ENCODE peak calls at places on chromosomes 4 and X, in four cellular contexts. J is LHCN-M2, U is kidney tubule cell, F is germinal center. E is an unnamed sample.

GRCh38 chr4:15088394-15089041 is 86.2 kb downstream of the CPEB2 start:
- DNase-seq in U (no peak), J (no peak), F (no peak), E (no peak)

GRCh38 chr4:46389301-46389761 is 597 bp downstream of the GABRA2 start:
- DNase-seq in U (peak), F (no peak), J (no peak), E (no peak)

GRCh38 chr4:122045533-122045932 is 93.7 kb upstream of the TRPC3 start:
- DNase-seq in F (no peak), J (peak), U (peak), E (peak)

GRCh38 chr4:22794731-22795130 is 102.0 kb downstream of the GBA3 start:
- DNase-seq in U (no peak), J (no peak), F (no peak), E (no peak)

GRCh38 chr4:29002151-29002550 is 1718.0 kb upstream of the PCDH7 start:
- DNase-seq in U (no peak), J (no peak), F (no peak), E (no peak)

GRCh38 chr4:81845761-81846160 is 374.1 kb upstream of the RASGEF1B start:
- DNase-seq in F (no peak), U (no peak), J (no peak), E (no peak)

GRCh38 chr4:52051615-52052474 is 741 bp downstream of the SPATA18 start:
- DNase-seq in J (no peak), F (peak), U (peak), E (peak)

GRCh38 chrX:48697182-48697727 is 721 bp downstream of the SUV39H1 start:
- DNase-seq in J (no peak), U (no peak), F (no peak), E (peak)

GRCh38 chrX:151753313-151754041 is 18.9 kb downstream of the CNGA2 start:
- DNase-seq in U (peak), J (no peak), F (peak), E (peak)

GRCh38 chrX:132728296-132728695 is 230.1 kb downstream of the HS6ST2 start:
- DNase-seq in F (no peak), U (no peak), J (no peak), E (no peak)

GRCh38 chr4:130110189-130110588 is 1014.2 kb downstream of the C4orf33 start:
- DNase-seq in F (no peak), J (no peak), U (no peak), E (no peak)

GRCh38 chr4:78606035-78606434 is 54.5 kb downstream of the ANXA3 start:
- DNase-seq in J (no peak), U (no peak), F (no peak), E (no peak)

GRCh38 chr4:78601013-78601412 is 49.4 kb downstream of the ANXA3 start:
- DNase-seq in F (no peak), U (no peak), J (no peak), E (peak)

GRCh38 chr4:12471193-12471592 is 1012.9 kb downstream of the RAB28 start:
- DNase-seq in J (no peak), U (no peak), F (no peak), E (no peak)

GRCh38 chr4:185775792-185776555 is 36.0 kb downstream of the SORBS2 start:
- DNase-seq in U (peak), J (peak), F (no peak), E (no peak)